ENCODE peak calls at places on chromosomes 1 and 21, in nine cellular contexts. O is cardiac muscle cell, Z is body of pancreas, C is osteocyte, J is GM13977, B is adrenal gland, F is mucosa of descending colon, R is IMR-90, Y is WERI-Rb-1. S is an unnamed sample.

GRCh38 chr1:162725301-162725834 is 65.1 kb upstream of the HSD17B7 start:
- DNase-seq in O (no peak), Z (no peak), C (no peak), J (no peak), B (no peak), F (no peak), R (no peak), Y (no peak), S (no peak)

GRCh38 chr1:11838349-11839272 is 9.0 kb downstream of the NPPA start:
- DNase-seq in O (peak), Z (peak), C (peak), J (peak), B (peak), F (peak), R (peak), Y (peak), S (peak)

GRCh38 chr1:67747667-67748066 is 62.7 kb downstream of the GADD45A start:
- DNase-seq in O (no peak), Z (no peak), C (no peak), J (no peak), B (no peak), F (no peak), R (peak), Y (no peak), S (no peak)

GRCh38 chr1:3431686-3432085 is 22.8 kb upstream of the ARHGEF16 start:
- DNase-seq in O (no peak), Z (no peak), C (no peak), J (no peak), B (no peak), F (no peak), R (no peak), Y (no peak), S (no peak)

GRCh38 chr1:156372265-156372586 is 3.2 kb downstream of the RHBG start:
- DNase-seq in O (no peak), Z (no peak), C (no peak), J (no peak), B (no peak), F (no peak), R (no peak), Y (no peak), S (no peak)

GRCh38 chr1:204705888-204706837 is 20.6 kb upstream of the LRRN2 start:
- DNase-seq in O (no peak), Z (no peak), C (no peak), J (no peak), B (no peak), F (no peak), R (no peak), Y (no peak), S (no peak)

GRCh38 chr1:225458222-225458631 is 30.4 kb upstream of the LBR start:
- DNase-seq in O (no peak), Z (no peak), C (no peak), J (no peak), B (no peak), F (no peak), R (peak), Y (no peak), S (no peak)

GRCh38 chr1:21946836-21947587 is 9.9 kb upstream of the HSPG2 start:
- DNase-seq in O (no peak), Z (no peak), C (no peak), J (no peak), B (no peak), F (no peak), R (no peak), Y (no peak), S (no peak)

GRCh38 chr1:202034683-202035462 is 24.5 kb downstream of the ELF3 start:
- DNase-seq in O (peak), Z (peak), C (peak), J (peak), B (peak), F (peak), R (peak), Y (peak), S (peak)

GRCh38 chr1:17304155-17304826 is 3.7 kb upstream of the PADI4 start:
- DNase-seq in O (peak), Z (no peak), C (no peak), J (no peak), B (no peak), F (no peak), R (no peak), Y (peak), S (no peak)

GRCh38 chr1:23369335-23370013 is at the start of gene ZNF436:
- DNase-seq in O (peak), Z (peak), C (peak), J (peak), B (peak), F (peak), R (peak), Y (peak), S (no peak)

GRCh38 chr1:5742801-5743200 is 249.4 kb downstream of the NPHP4 start:
- DNase-seq in O (no peak), Z (no peak), C (no peak), J (no peak), B (no peak), F (no peak), R (no peak), Y (no peak), S (no peak)

GRCh38 chr1:201882665-201883132 is 6.0 kb upstream of the SHISA4 start:
- DNase-seq in O (no peak), Z (no peak), C (no peak), J (peak), B (no peak), F (no peak), R (peak), Y (peak), S (peak)

GRCh38 chr1:53281180-53281579 is 42.9 kb upstream of the MAGOH start:
- DNase-seq in O (no peak), Z (no peak), C (no peak), J (no peak), B (no peak), F (no peak), R (no peak), Y (no peak), S (no peak)

GRCh38 chr1:245180496-245180895 is 25.7 kb downstream of the KIF26B start:
- DNase-seq in O (no peak), Z (no peak), C (no peak), J (no peak), B (no peak), F (no peak), R (no peak), Y (no peak), S (no peak)

GRCh38 chr1:172144445-172145060 is 275.9 kb upstream of the C1orf105 start:
- DNase-seq in O (no peak), Z (peak), C (peak), J (no peak), B (peak), F (peak), R (peak), Y (no peak), S (no peak)

GRCh38 chr1:167248707-167249642 is 28.3 kb downstream of the POU2F1 start:
- DNase-seq in O (no peak), Z (no peak), C (no peak), J (no peak), B (no peak), F (no peak), R (no peak), Y (no peak), S (no peak)

GRCh38 chr1:57061369-57061768 is 95.6 kb upstream of the C8B start:
- DNase-seq in O (peak), Z (no peak), C (no peak), J (no peak), B (no peak), F (no peak), R (peak), Y (peak), S (no peak)

GRCh38 chr1:160956966-160957365 is 2.4 kb upstream of the ITLN2 start:
- DNase-seq in O (no peak), Z (no peak), C (no peak), J (no peak), B (no peak), F (no peak), R (no peak), Y (no peak), S (no peak)

GRCh38 chr1:160951443-160952128 is 3.0 kb downstream of the ITLN2 start:
- DNase-seq in O (peak), Z (peak), C (no peak), J (peak), B (peak), F (peak), R (peak), Y (peak), S (peak)

GRCh38 chr1:160953030-160953429 is 1.6 kb downstream of the ITLN2 start:
- DNase-seq in O (no peak), Z (no peak), C (no peak), J (no peak), B (no peak), F (no peak), R (no peak), Y (no peak), S (no peak)

GRCh38 chr1:160952129-160952510 is 2.5 kb downstream of the ITLN2 start:
- DNase-seq in O (no peak), Z (no peak), C (no peak), J (no peak), B (no peak), F (no peak), R (no peak), Y (no peak), S (no peak)

DNA sequence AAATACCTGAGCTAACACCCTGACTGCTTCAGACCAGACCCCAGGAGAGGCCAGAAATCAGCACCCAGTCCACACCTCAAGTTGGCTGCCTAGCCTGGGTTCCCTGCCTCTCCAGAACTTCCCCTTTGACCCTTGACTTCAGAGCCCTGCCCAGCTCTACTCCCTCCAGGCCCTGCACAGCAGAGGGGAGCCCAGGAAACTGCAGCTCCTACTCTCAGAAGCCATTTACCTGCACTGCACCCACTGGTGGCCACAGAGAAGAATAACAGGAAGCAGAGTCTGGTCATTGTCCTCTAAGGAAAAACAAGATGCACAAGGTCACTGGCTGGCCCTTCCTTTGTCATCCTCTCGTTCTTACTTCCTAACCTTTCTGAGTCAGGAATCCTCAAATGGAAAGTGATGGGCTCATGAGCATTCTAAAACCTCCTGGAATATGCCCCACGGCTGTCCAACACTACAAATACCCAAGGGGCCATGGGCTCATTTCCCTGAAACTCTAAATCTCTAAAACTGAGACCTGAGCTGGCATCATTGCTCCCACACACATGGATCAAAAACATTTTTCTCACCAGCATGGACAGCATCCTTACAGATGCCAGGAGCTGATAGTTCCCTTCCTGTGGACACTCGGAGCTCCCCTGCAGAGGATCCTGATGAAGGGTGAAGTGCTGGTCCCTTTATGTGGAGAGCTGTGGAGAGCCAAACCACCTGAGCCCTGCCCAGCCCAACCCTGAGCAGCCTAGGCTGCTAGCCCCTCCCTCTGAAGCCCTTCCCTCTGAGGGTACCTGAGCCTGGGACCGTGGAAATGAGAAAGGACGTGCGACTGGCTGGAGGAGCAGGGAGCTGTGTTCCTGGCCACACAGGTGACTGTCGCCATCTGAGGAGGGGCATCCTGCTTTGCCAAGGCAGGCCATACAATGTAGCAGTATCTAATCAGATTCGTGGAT is at the start of gene ITLN2:
- DNase-seq in O (peak), Z (peak), C (no peak), J (peak), B (peak), F (peak), R (peak), Y (peak), S (peak)
- TF ChIP-seq CTCF in O (peak), Z (peak), C (peak), J (peak), B (peak), F (peak), R (peak), Y (peak), S (peak)

GRCh38 chr21:27476696-27477095 is 509.8 kb upstream of the ADAMTS5 start:
- DNase-seq in O (no peak), Z (no peak), C (no peak), J (no peak), B (no peak), F (no peak), R (peak), Y (no peak), S (no peak)
- TF ChIP-seq CTCF in O (peak), Z (peak), C (peak), J (no peak), B (peak), F (no peak), R (peak), Y (no peak), S (no peak)

GRCh38 chr21:43317959-43318358 is 109.0 kb downstream of the SIK1 start:
- DNase-seq in O (no peak), Z (no peak), C (no peak), J (no peak), B (no peak), F (no peak), R (no peak), Y (no peak), S (no peak)
- TF ChIP-seq CTCF in O (no peak), Z (no peak), C (no peak), J (no peak), B (no peak), F (no peak), R (no peak), Y (peak), S (no peak)

GRCh38 chr1:152924191-152924590 is 15.8 kb downstream of the IVL start:
- DNase-seq in O (no peak), Z (no peak), C (no peak), J (no peak), B (no peak), F (no peak), R (no peak), Y (no peak), S (no peak)
- TF ChIP-seq CTCF in O (no peak), Z (no peak), C (no peak), J (no peak), B (no peak), F (no peak), R (no peak), Y (no peak), S (no peak)

GRCh38 chr21:42836767-42837301 is 42.5 kb downstream of the WDR4 start:
- DNase-seq in O (no peak), Z (no peak), C (peak), J (peak), B (peak), F (no peak), R (no peak), Y (no peak), S (peak)

GRCh38 chr21:42834730-42835191 is 44.6 kb downstream of the WDR4 start:
- DNase-seq in O (no peak), Z (no peak), C (peak), J (no peak), B (peak), F (no peak), R (no peak), Y (no peak), S (no peak)

GRCh38 chr21:42836402-42836666 is 43.0 kb downstream of the WDR4 start:
- DNase-seq in O (no peak), Z (no peak), C (peak), J (no peak), B (peak), F (no peak), R (no peak), Y (no peak), S (peak)

GRCh38 chr21:42835211-42835610 is 44.1 kb downstream of the WDR4 start:
- DNase-seq in O (no peak), Z (no peak), C (peak), J (peak), B (no peak), F (no peak), R (no peak), Y (no peak), S (no peak)

GRCh38 chr21:42835611-42836401 is 43.5 kb downstream of the WDR4 start:
- DNase-seq in O (no peak), Z (no peak), C (no peak), J (no peak), B (peak), F (no peak), R (no peak), Y (no peak), S (no peak)
- TF ChIP-seq CTCF in O (no peak), Z (no peak), C (no peak), J (no peak), B (no peak), F (no peak), R (no peak), Y (no peak), S (no peak)

GRCh38 chr1:221778535-221779142 is 36.8 kb upstream of the DUSP10 start:
- DNase-seq in O (no peak), Z (no peak), C (no peak), J (peak), B (no peak), F (peak), R (no peak), Y (no peak), S (peak)

GRCh38 chr1:221778125-221778524 is 36.2 kb upstream of the DUSP10 start:
- DNase-seq in O (no peak), Z (no peak), C (no peak), J (no peak), B (no peak), F (no peak), R (no peak), Y (no peak), S (no peak)

GRCh38 chr1:221780175-221780574 is 38.3 kb upstream of the DUSP10 start:
- DNase-seq in O (no peak), Z (no peak), C (no peak), J (no peak), B (no peak), F (no peak), R (no peak), Y (no peak), S (no peak)

GRCh38 chr1:221781102-221781744 is 39.3 kb upstream of the DUSP10 start:
- DNase-seq in O (no peak), Z (no peak), C (no peak), J (no peak), B (no peak), F (no peak), R (peak), Y (no peak), S (no peak)

GRCh38 chr1:221779771-221780170 is 37.9 kb upstream of the DUSP10 start:
- DNase-seq in O (no peak), Z (no peak), C (no peak), J (no peak), B (no peak), F (no peak), R (no peak), Y (no peak), S (no peak)
- TF ChIP-seq CTCF in O (no peak), Z (no peak), C (no peak), J (no peak), B (no peak), F (no peak), R (no peak), Y (no peak), S (no peak)